ENCODE peak calls at places on chromosomes 13 and 19, in four cellular contexts. F, M, H and J are unnamed samples. For H3K4me1, the result is how much of the 10 kb centered on the place peaks cover.

GRCh38 chr13:113815151-113816058 is 48.5 kb downstream of the GAS6 start:
- DNase-seq in F (peak), M (no peak), H (no peak), J (no peak)

GRCh38 chr13:74080762-74081161 is 53.4 kb downstream of the KLF12 start:
- DNase-seq in H (no peak), M (no peak), F (no peak), J (no peak)

GRCh38 chr19:13784731-13785452 is 10.4 kb upstream of the ZSWIM4 start:
- DNase-seq in H (peak), F (peak), M (peak), J (peak)

GRCh38 chr19:18683109-18683954 is at the start of gene CRTC1:
- DNase-seq in H (peak), F (peak), M (peak), J (peak)

GRCh38 chr19:16249826-16250434 is 52.2 kb downstream of the AP1M1 start:
- DNase-seq in H (no peak), F (no peak), M (no peak), J (no peak)

GRCh38 chr19:43820098-43820860 is 6.8 kb upstream of the ZNF283 start:
- DNase-seq in H (no peak), M (no peak), F (no peak), J (peak)

GRCh38 chr13:113406321-113407102 is 42.6 kb upstream of the GRTP1 start:
- DNase-seq in M (no peak), H (no peak), F (no peak), J (no peak)

GRCh38 chr19:58468216-58468839 is 1.4 kb downstream of the ZNF324 start:
- DNase-seq in H (no peak), F (peak), M (no peak), J (no peak)

GRCh38 chr13:103605546-103606326 is 539.5 kb upstream of the SLC10A2 start:
- DNase-seq in M (no peak), F (no peak), H (no peak), J (no peak)

GRCh38 chr13:110634558-110634957 is 19.2 kb downstream of the NAXD start:
- DNase-seq in H (no peak), F (peak), M (no peak), J (no peak)

GRCh38 chr13:73720216-73720840 is 413.9 kb downstream of the KLF12 start:
- DNase-seq in F (no peak), M (no peak), H (no peak), J (no peak)

GRCh38 chr13:78185700-78186099 is 267.1 kb upstream of the EDNRB start:
- DNase-seq in M (no peak), H (no peak), F (no peak), J (no peak)

GRCh38 chr19:31300406-31300805 is 48.8 kb downstream of the TSHZ3 start:
- DNase-seq in M (no peak), H (no peak), F (no peak), J (no peak)

GRCh38 chr13:97205971-97206370 is 16.2 kb upstream of the MBNL2 start:
- DNase-seq in H (no peak), F (peak), M (no peak), J (no peak)

GRCh38 chr19:55253842-55254624 is 4.8 kb downstream of the PPP6R1 start:
- DNase-seq in M (no peak), H (no peak), F (no peak), J (no peak)

GRCh38 chr19:55254625-55254977 is 4.2 kb downstream of the PPP6R1 start:
- DNase-seq in F (no peak), H (no peak), M (no peak), J (no peak)

GRCh38 chr19:55257461-55258411 is 1.1 kb downstream of the PPP6R1 start:
- DNase-seq in H (peak), F (peak), M (peak), J (peak)

GRCh38 chr19:55256562-55257460 is 2.0 kb downstream of the PPP6R1 start:
- DNase-seq in M (no peak), H (no peak), F (peak), J (no peak)

DNA sequence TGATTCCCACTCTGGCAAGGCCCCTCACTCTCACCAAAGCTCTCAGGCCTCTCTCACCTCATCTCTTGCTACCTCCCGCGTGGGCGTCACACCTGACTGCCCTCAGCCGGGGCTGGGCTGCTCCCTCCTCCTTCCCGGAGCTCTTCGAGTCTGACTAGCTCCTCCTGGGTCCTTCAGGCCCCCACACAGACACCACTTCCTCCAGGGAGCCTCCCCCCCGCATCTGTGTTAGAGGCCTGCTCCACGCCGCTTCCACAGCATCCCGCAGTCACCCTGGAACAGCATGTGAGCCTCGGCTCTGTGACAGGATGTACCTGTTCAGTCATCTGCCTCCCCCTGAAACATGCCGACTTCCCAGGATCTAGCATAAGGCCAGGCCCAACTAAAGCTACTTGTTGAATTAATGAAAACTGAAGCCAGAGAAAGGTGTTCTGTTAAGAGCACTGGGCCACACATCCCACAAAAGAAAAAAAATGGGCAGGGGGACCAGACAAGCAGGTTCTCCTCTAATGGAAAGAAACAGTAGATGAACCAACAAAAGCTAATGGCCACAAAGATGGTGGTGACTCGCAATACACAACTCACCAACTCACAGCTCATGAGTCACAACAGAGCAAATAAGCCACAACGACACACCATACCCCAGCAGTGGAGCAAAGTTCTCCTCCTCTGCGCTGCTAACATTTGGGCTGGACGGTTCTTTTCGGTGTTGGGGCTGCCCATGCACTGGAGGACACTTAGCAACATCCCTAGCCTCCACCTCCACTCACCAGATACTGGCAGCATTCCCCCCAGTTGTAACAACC is 3.0 kb downstream of the PPP6R1 start:
- DNase-seq in H (no peak), M (no peak), F (peak), J (no peak)
- H3K9ac ChIP-seq in H (no peak), M (peak), F (peak), J (peak)

GRCh38 chr19:2454199-2454961 is 2.4 kb downstream of the LMNB2 start:
- DNase-seq in F (no peak), M (no peak), H (no peak), J (no peak)
- H3K27ac ChIP-seq in F (no peak), M (peak), H (no peak), J (no peak)

GRCh38 chr19:38867176-38867780 is 10.8 kb downstream of the RINL start:
- DNase-seq in F (no peak), M (no peak), H (no peak), J (no peak)
- H3K4me1 ChIP-seq in F (under half), M (under half), H (under half), J (under half)

GRCh38 chr19:5293607-5294089 is 47.0 kb downstream of the PTPRS start:
- DNase-seq in M (peak), F (peak), H (peak), J (no peak)
- H3K9ac ChIP-seq in M (no peak), F (peak), H (peak), J (no peak)

GRCh38 chr13:40981949-40982348 is 37.2 kb downstream of the ELF1 start:
- DNase-seq in F (no peak), M (no peak), H (no peak), J (no peak)

GRCh38 chr13:40980466-40980865 is 38.6 kb downstream of the ELF1 start:
- DNase-seq in F (no peak), M (no peak), H (no peak), J (no peak)

GRCh38 chr13:40982772-40983171 is 36.3 kb downstream of the ELF1 start:
- DNase-seq in H (no peak), F (peak), M (no peak), J (peak)

GRCh38 chr13:40981361-40981760 is 37.8 kb downstream of the ELF1 start:
- DNase-seq in F (peak), H (no peak), M (no peak), J (no peak)

DNA sequence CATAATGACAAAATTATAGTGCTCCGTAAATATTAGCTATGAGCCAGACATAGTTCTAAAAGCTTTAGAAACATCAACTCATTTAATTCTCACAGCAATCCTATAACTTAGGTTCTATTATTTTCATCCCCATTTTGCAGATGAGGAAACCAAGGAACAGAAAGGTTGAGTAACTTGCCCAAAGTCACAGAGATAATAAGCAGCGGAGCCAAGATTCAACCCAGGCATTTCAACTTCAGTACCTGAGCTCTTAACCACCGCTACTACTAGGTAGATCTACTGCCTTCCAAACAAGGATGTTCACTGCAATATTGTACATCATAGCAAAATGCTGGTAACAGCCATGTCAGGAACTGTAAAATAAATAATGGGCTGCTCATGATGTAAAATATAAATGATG is 39.9 kb downstream of the ELF1 start:
- DNase-seq in H (no peak), M (no peak), F (no peak), J (no peak)
- H3K27ac ChIP-seq in H (no peak), M (no peak), F (no peak), J (no peak)

GRCh38 chr19:45175663-45176345 is 2.2 kb downstream of the TRAPPC6A start:
- DNase-seq in M (no peak), H (no peak), F (no peak), J (no peak)
- H3K4me1 ChIP-seq in M (under half), H (under half), F (under half), J (under half)

DNA sequence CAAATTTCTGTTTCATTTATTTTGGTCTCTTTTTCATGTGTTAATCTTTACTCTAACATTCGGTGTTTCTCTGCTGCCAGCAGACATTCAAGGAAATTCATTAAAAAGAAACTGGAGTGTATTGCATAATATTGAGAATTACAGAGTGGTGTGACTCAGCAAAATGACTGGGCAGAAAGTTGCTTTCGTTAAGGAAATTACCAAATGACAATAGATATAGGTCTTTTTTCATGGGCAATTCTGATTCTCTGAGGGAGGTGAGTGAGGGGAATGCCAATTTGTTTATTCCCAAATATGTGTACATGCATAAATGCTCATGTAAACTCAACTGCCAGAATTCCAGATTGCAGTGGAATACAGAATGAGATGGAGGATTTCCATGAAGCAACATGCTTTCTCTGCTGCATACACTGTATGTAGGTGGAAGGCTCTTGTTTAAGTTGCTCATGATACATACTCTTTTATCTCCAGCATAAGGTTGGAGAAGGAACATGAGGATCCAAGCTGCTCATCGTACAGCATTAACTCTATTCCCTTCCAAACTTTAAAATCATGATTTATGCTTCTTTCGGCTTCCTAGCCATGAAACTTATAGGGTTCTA is 1730.1 kb downstream of the SLITRK5 start:
- DNase-seq in H (no peak), M (no peak), F (peak), J (no peak)
- H3K9ac ChIP-seq in H (no peak), M (no peak), F (peak), J (no peak)